ENCODE peak calls at places on chromosomes 2 and 18, in four cellular contexts. One of them, this sample, is unnamed.

GRCh38 chr2:210541280-210541902 is 15.0 kb upstream of the CPS1 start:
- DNase-seq in NCI-H524 treated with DMSO at 0.1 percent for 48 hours: no peak
- DNase-seq in COR-L47: no peak
- DNase-seq in EL: peak; percentile 3
- DNase-seq in this sample: no peak

GRCh38 chr2:120869659-120870466 is 134.2 kb downstream of the GLI2 start:
- DNase-seq in NCI-H524 treated with DMSO at 0.1 percent for 48 hours: no peak
- DNase-seq in COR-L47: no peak
- DNase-seq in EL: no peak
- DNase-seq in this sample: no peak

GRCh38 chr2:76194376-76194775 is 483.7 kb upstream of the GCFC2 start:
- DNase-seq in NCI-H524 treated with DMSO at 0.1 percent for 48 hours: peak; percentile 88
- DNase-seq in COR-L47: no peak
- DNase-seq in EL: no peak
- DNase-seq in this sample: no peak

GRCh38 chr2:203018181-203018580 is 3.5 kb downstream of the NBEAL1 start:
- DNase-seq in NCI-H524 treated with DMSO at 0.1 percent for 48 hours: no peak
- DNase-seq in COR-L47: no peak
- DNase-seq in EL: no peak
- DNase-seq in this sample: no peak

GRCh38 chr18:78914586-78914935 is 65.1 kb upstream of the SALL3 start:
- DNase-seq in NCI-H524 treated with DMSO at 0.1 percent for 48 hours: no peak
- DNase-seq in COR-L47: peak; percentile 35
- DNase-seq in EL: no peak
- DNase-seq in this sample: no peak

GRCh38 chr2:64260817-64261216 is 116.6 kb upstream of the PELI1 start:
- DNase-seq in NCI-H524 treated with DMSO at 0.1 percent for 48 hours: no peak
- DNase-seq in COR-L47: no peak
- DNase-seq in EL: no peak
- DNase-seq in this sample: peak; percentile 57

GRCh38 chr18:55097406-55098170 is 138.3 kb upstream of the CCDC68 start:
- DNase-seq in NCI-H524 treated with DMSO at 0.1 percent for 48 hours: no peak
- DNase-seq in COR-L47: peak; percentile 75
- DNase-seq in EL: peak; percentile 54
- DNase-seq in this sample: no peak

GRCh38 chr2:17429130-17429529 is 89.1 kb downstream of the RAD51AP2 start:
- DNase-seq in NCI-H524 treated with DMSO at 0.1 percent for 48 hours: no peak
- DNase-seq in COR-L47: no peak
- DNase-seq in EL: no peak
- DNase-seq in this sample: no peak

GRCh38 chr2:15421761-15422160 is 139.4 kb downstream of the NBAS start:
- DNase-seq in NCI-H524 treated with DMSO at 0.1 percent for 48 hours: no peak
- DNase-seq in COR-L47: no peak
- DNase-seq in EL: no peak
- DNase-seq in this sample: no peak

GRCh38 chr2:20184067-20184938 is 40.6 kb downstream of the SDC1 start:
- DNase-seq in NCI-H524 treated with DMSO at 0.1 percent for 48 hours: no peak
- DNase-seq in COR-L47: no peak
- DNase-seq in EL: peak; percentile 76
- DNase-seq in this sample: no peak